ENCODE peak calls at places on chromosome 15, in five cellular contexts. One of them, this sample, is unnamed. For H3K4me1, the result is how much of the 10 kb centered on the place peaks cover.

GRCh38 chr15:95929232-95929846 is 401.2 kb upstream of the NR2F2 start:
- DNase-seq in GM23338: no peak
- DNase-seq in K562: peak
- DNase-seq in Panc1: no peak
- DNase-seq in stomach: no peak
- DNase-seq in this sample: no peak

GRCh38 chr15:64845826-64846225 is 4.1 kb downstream of the PLEKHO2 start:
- DNase-seq in stomach: no peak
- DNase-seq in K562: no peak
- DNase-seq in Panc1: no peak
- DNase-seq in GM23338: no peak
- DNase-seq in this sample: no peak

GRCh38 chr15:45338417-45338816 is 39.9 kb downstream of the GATM start:
- DNase-seq in Panc1: no peak
- DNase-seq in GM23338: no peak
- DNase-seq in stomach: no peak
- DNase-seq in K562: no peak
- DNase-seq in this sample: no peak

GRCh38 chr15:69337133-69337532 is 38.4 kb downstream of the PAQR5 start:
- DNase-seq in stomach: no peak
- DNase-seq in K562: no peak
- DNase-seq in GM23338: no peak
- DNase-seq in Panc1: no peak
- DNase-seq in this sample: no peak

GRCh38 chr15:72304596-72304995 is 15.4 kb downstream of the CELF6 start:
- DNase-seq in K562: no peak
- DNase-seq in stomach: no peak
- DNase-seq in GM23338: no peak
- DNase-seq in Panc1: no peak
- DNase-seq in this sample: no peak

GRCh38 chr15:35751421-35752133 is 205.6 kb upstream of the DPH6 start:
- DNase-seq in GM23338: peak
- DNase-seq in K562: peak
- DNase-seq in stomach: peak
- DNase-seq in Panc1: peak
- DNase-seq in this sample: peak

GRCh38 chr15:61422773-61423172 is 193.7 kb upstream of the RORA start:
- DNase-seq in Panc1: no peak
- DNase-seq in K562: no peak
- DNase-seq in GM23338: no peak
- DNase-seq in stomach: no peak
- DNase-seq in this sample: no peak

GRCh38 chr15:47991376-47991775 is 129.4 kb upstream of the SLC24A5 start:
- DNase-seq in Panc1: no peak
- DNase-seq in stomach: no peak
- DNase-seq in K562: no peak
- DNase-seq in GM23338: no peak
- DNase-seq in this sample: no peak

GRCh38 chr15:69225355-69226027 is 65.1 kb downstream of the GLCE start:
- DNase-seq in stomach: no peak
- DNase-seq in K562: no peak
- DNase-seq in Panc1: no peak
- DNase-seq in GM23338: peak
- DNase-seq in this sample: no peak

GRCh38 chr15:86661580-86661979 is 581.9 kb downstream of the AGBL1 start:
- DNase-seq in GM23338: no peak
- DNase-seq in K562: no peak
- DNase-seq in stomach: no peak
- DNase-seq in Panc1: no peak
- DNase-seq in this sample: no peak

GRCh38 chr15:56537881-56538280 is 72.9 kb upstream of the MNS1 start:
- DNase-seq in GM23338: no peak
- DNase-seq in Panc1: no peak
- DNase-seq in K562: no peak
- DNase-seq in stomach: peak
- DNase-seq in this sample: no peak

GRCh38 chr15:91630090-91630489 is 223.4 kb upstream of the SLCO3A1 start:
- DNase-seq in GM23338: no peak
- DNase-seq in Panc1: no peak
- DNase-seq in stomach: no peak
- DNase-seq in K562: no peak
- DNase-seq in this sample: no peak

GRCh38 chr15:92097473-92098178 is 244.1 kb downstream of the SLCO3A1 start:
- DNase-seq in stomach: peak
- DNase-seq in Panc1: no peak
- DNase-seq in GM23338: peak
- DNase-seq in K562: peak
- DNase-seq in this sample: no peak

GRCh38 chr15:100311099-100311751 is 30.6 kb downstream of the ADAMTS17 start:
- DNase-seq in K562: no peak
- DNase-seq in Panc1: no peak
- DNase-seq in GM23338: no peak
- DNase-seq in stomach: no peak
- DNase-seq in this sample: no peak

GRCh38 chr15:34721802-34722795 is 32.7 kb downstream of the GJD2 start:
- DNase-seq in Panc1: no peak
- DNase-seq in K562: no peak
- DNase-seq in GM23338: peak
- DNase-seq in stomach: no peak
- DNase-seq in this sample: peak

GRCh38 chr15:60002528-60003218 is 1.4 kb upstream of the FOXB1 start:
- DNase-seq in stomach: no peak
- DNase-seq in GM23338: peak
- DNase-seq in Panc1: no peak
- DNase-seq in K562: no peak
- DNase-seq in this sample: no peak
- H3K4me3 ChIP-seq in stomach: no peak
- H3K4me3 ChIP-seq in GM23338: peak
- H3K4me3 ChIP-seq in Panc1: no peak
- H3K4me3 ChIP-seq in K562: no peak
- H3K4me3 ChIP-seq in this sample: no peak

GRCh38 chr15:31331389-31331788 is 4.8 kb downstream of the KLF13 start:
- DNase-seq in GM23338: no peak
- DNase-seq in stomach: no peak
- DNase-seq in K562: no peak
- DNase-seq in Panc1: no peak
- DNase-seq in this sample: no peak

GRCh38 chr15:31332681-31333071 is 6.0 kb downstream of the KLF13 start:
- DNase-seq in GM23338: no peak
- DNase-seq in stomach: no peak
- DNase-seq in K562: no peak
- DNase-seq in Panc1: no peak
- DNase-seq in this sample: no peak

GRCh38 chr15:31332020-31332680 is 5.5 kb downstream of the KLF13 start:
- DNase-seq in stomach: no peak
- DNase-seq in K562: no peak
- DNase-seq in GM23338: no peak
- DNase-seq in Panc1: no peak
- DNase-seq in this sample: no peak

GRCh38 chr15:31333820-31334219 is 7.2 kb downstream of the KLF13 start:
- DNase-seq in K562: no peak
- DNase-seq in GM23338: no peak
- DNase-seq in stomach: no peak
- DNase-seq in Panc1: no peak
- DNase-seq in this sample: no peak

DNA sequence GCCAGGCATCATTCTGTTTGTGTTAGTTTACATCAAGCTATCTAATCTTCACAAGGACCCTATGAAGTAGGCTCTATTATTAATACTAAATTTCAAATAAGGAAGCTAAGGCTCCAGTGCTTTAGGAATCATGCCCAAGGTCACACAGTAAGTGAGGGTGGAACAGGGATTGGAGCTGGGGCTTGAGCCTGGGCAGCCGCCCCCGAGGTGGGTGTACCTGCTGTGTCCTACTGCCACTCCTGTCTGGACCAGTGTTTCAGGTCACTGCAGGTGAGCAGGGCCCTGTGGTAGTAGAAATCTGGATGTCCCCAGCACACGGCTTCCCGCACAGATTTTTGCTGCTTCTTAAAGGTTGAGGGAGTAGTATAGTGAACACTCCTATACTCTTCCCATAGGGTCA is 6.5 kb downstream of the KLF13 start:
- DNase-seq in Panc1: no peak
- DNase-seq in GM23338: no peak
- DNase-seq in stomach: no peak
- DNase-seq in K562: no peak
- DNase-seq in this sample: no peak
- H3K4me1 ChIP-seq in Panc1: under half
- H3K4me1 ChIP-seq in GM23338: under half
- H3K4me1 ChIP-seq in stomach: half or more
- H3K4me1 ChIP-seq in K562: under half
- H3K4me1 ChIP-seq in this sample: half or more

DNA sequence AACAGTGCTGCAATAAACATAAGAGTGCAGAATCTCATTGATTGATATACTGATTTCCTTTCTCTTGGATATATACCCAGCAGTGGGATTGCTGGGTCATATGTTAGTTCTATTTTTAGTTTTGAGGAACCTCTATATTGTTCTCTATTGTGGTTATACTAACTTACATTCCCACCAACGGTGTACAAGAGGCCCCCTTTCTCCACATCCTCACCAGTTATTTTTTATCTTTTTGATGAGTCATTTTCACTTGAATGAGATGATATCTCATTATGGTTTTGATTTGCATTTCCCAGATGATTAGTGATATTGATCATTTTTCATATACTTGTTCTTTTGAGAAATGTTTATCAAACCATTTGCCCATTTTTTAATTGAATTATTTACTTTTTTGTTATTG is 12.4 kb upstream of the IREB2 start:
- DNase-seq in K562: no peak
- DNase-seq in Panc1: no peak
- DNase-seq in stomach: no peak
- DNase-seq in GM23338: no peak
- DNase-seq in this sample: no peak
- TF ChIP-seq POLR2AphosphoS5 in K562: no peak
- TF ChIP-seq POLR2AphosphoS5 in Panc1: no peak
- TF ChIP-seq POLR2AphosphoS5 in stomach: no peak
- TF ChIP-seq POLR2AphosphoS5 in GM23338: no peak
- TF ChIP-seq POLR2AphosphoS5 in this sample: no peak

GRCh38 chr15:31362121-31362520 is 35.5 kb downstream of the KLF13 start:
- DNase-seq in GM23338: no peak
- DNase-seq in K562: no peak
- DNase-seq in stomach: no peak
- DNase-seq in Panc1: no peak
- DNase-seq in this sample: no peak
- H3K4me3 ChIP-seq in GM23338: peak
- H3K4me3 ChIP-seq in K562: no peak
- H3K4me3 ChIP-seq in stomach: no peak
- H3K4me3 ChIP-seq in Panc1: no peak
- H3K4me3 ChIP-seq in this sample: no peak

DNA sequence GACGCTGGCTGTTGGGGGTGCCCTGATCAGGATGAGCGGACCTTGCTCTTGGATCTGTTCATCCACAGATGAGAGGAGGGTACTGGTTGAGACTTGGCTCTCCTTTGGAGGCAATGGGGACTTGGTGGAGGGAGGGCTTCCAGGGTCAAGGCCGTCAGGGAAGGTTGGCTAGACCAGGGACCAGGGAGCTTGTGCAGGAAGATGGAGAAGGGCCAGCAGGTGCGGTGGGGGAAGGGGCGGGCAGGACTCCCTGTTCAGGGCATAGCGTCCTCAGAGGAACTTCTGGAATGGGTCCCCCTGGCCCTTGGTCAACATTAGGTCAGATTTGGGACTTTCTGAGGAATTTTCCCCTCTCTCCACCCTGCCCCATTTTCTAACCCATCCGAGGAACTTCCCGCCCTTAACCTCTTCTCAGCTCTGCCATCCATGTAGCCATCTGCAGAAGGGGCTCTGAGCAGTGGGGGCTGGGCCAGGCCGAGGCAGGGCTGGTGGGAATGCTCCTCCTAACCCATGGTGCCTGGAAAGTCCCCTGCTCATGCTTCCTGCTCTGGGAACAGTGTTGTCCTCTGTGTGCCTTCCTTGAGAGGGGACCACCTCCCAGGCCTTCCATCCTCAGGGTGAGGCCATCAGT is 11.5 kb downstream of the SNX33 start:
- DNase-seq in Panc1: no peak
- DNase-seq in GM23338: no peak
- DNase-seq in stomach: no peak
- DNase-seq in K562: no peak
- DNase-seq in this sample: peak
- H3K4me1 ChIP-seq in Panc1: under half
- H3K4me1 ChIP-seq in GM23338: under half
- H3K4me1 ChIP-seq in stomach: half or more
- H3K4me1 ChIP-seq in K562: under half
- H3K4me1 ChIP-seq in this sample: half or more

GRCh38 chr15:88714782-88715372 is 76.1 kb downstream of the ISG20 start:
- DNase-seq in Panc1: no peak
- DNase-seq in stomach: no peak
- DNase-seq in GM23338: no peak
- DNase-seq in K562: no peak
- DNase-seq in this sample: peak
- TF ChIP-seq POLR2AphosphoS5 in Panc1: no peak
- TF ChIP-seq POLR2AphosphoS5 in stomach: no peak
- TF ChIP-seq POLR2AphosphoS5 in GM23338: no peak
- TF ChIP-seq POLR2AphosphoS5 in K562: no peak
- TF ChIP-seq POLR2AphosphoS5 in this sample: no peak

DNA sequence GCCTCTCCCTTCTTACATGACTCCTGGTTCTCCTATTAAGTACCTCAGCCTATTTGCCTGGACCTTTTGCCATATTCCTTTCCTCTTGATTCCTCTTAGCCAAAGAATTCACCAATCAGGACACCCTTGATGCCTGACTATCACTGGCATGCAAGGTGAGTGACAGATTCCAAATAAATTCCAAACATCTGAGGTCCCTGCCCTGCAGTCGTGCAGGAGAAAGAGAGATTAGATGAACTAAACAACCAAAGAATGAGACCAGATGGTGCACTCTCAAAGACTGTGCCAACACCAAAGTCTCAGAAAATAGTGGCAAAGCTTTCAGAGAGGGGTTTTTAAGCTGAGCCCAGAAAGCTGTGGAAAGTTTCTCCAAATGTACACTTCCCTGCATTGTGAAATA is 4.0 kb downstream of the MKRN3 start:
- DNase-seq in stomach: no peak
- DNase-seq in Panc1: no peak
- DNase-seq in GM23338: no peak
- DNase-seq in K562: no peak
- DNase-seq in this sample: no peak
- H3K4me3 ChIP-seq in stomach: no peak
- H3K4me3 ChIP-seq in Panc1: no peak
- H3K4me3 ChIP-seq in GM23338: no peak
- H3K4me3 ChIP-seq in K562: no peak
- H3K4me3 ChIP-seq in this sample: no peak

DNA sequence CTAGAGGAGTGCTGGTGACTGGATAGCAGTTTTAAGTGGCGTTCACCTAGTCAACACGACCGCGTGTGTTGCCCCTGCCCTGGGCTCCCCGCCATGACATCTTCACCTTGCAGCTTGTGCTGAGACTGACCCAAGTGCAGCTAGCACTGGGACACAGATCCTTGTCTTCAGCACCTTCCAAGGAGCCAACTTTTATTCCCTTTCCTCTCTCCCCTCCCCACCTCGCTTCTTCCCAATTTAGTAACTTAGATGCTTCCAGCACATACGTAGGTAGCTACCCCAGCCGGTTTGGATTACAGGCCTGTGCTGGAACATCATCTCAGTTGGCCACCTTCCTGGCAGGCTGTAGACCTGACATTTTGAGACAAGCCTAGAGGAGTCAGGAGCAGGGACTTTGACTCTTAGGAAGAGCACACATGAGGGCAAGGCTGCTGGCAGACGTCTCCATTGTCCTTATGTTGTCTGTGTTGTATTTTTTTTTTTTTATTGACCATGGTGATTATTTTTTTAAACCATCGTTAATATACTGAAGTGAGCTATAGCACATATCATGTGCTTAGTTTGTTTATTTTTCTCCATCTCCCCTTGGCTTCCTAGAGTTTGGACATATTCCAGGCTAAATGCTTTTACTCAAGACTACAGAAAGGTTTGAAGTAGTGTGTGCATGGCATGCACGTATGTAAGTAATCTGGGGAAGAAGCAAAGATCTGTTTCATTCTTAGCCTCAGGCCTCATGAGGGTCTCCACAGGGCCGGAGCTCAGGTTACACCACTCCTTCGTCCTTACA is 61.0 kb downstream of the AAGAB start:
- DNase-seq in GM23338: no peak
- DNase-seq in K562: no peak
- DNase-seq in Panc1: no peak
- DNase-seq in stomach: no peak
- DNase-seq in this sample: no peak
- H3K4me1 ChIP-seq in GM23338: under half
- H3K4me1 ChIP-seq in K562: under half
- H3K4me1 ChIP-seq in Panc1: half or more
- H3K4me1 ChIP-seq in stomach: under half
- H3K4me1 ChIP-seq in this sample: half or more